ENCODE peak calls at places on chromosomes 5 and 9, in four cellular contexts. One of them, this sample, is unnamed.

GRCh38 chr9:18492612-18493011 is 18.7 kb downstream of the ADAMTSL1 start:
- DNase-seq in K562: no peak
- DNase-seq in HepG2: no peak
- DNase-seq in GM12878: no peak
- DNase-seq in this sample: no peak

GRCh38 chr9:69371001-69371400 is 46.0 kb downstream of the ENTREP1 start:
- DNase-seq in HepG2: no peak
- DNase-seq in K562: no peak
- DNase-seq in GM12878: no peak
- DNase-seq in this sample: no peak

GRCh38 chr5:34857161-34857560 is 18.2 kb downstream of the TTC23L start:
- DNase-seq in K562: no peak
- DNase-seq in HepG2: no peak
- DNase-seq in GM12878: no peak
- DNase-seq in this sample: no peak

GRCh38 chr9:123099042-123099441 is 65.6 kb downstream of the GPR21 start:
- DNase-seq in K562: no peak
- DNase-seq in HepG2: no peak
- DNase-seq in GM12878: no peak
- DNase-seq in this sample: no peak

GRCh38 chr5:16457451-16457850 is 8.1 kb downstream of the ZNF622 start:
- DNase-seq in K562: no peak
- DNase-seq in GM12878: no peak
- DNase-seq in HepG2: no peak
- DNase-seq in this sample: no peak

GRCh38 chr5:158064331-158065123 is 205.6 kb upstream of the CLINT1 start:
- DNase-seq in HepG2: no peak
- DNase-seq in GM12878: no peak
- DNase-seq in K562: no peak
- DNase-seq in this sample: no peak

GRCh38 chr5:158388018-158388417 is 529.1 kb upstream of the CLINT1 start:
- DNase-seq in GM12878: no peak
- DNase-seq in K562: no peak
- DNase-seq in HepG2: no peak
- DNase-seq in this sample: no peak

GRCh38 chr5:102958481-102959011 is 161.4 kb downstream of the GIN1 start:
- DNase-seq in K562: no peak
- DNase-seq in HepG2: no peak
- DNase-seq in GM12878: no peak
- DNase-seq in this sample: no peak

GRCh38 chr9:87681271-87682061 is 44.5 kb upstream of the CTSL start:
- DNase-seq in K562: no peak
- DNase-seq in HepG2: no peak
- DNase-seq in GM12878: no peak
- DNase-seq in this sample: no peak

GRCh38 chr5:180598797-180599589 is 7.7 kb upstream of the SCGB3A1 start:
- DNase-seq in K562: peak
- DNase-seq in GM12878: no peak
- DNase-seq in HepG2: no peak
- DNase-seq in this sample: no peak
- TF ChIP-seq BHLHE40 in K562: no peak
- TF ChIP-seq BHLHE40 in GM12878: no peak
- TF ChIP-seq BHLHE40 in HepG2: no peak
- TF ChIP-seq BHLHE40 in this sample: no peak

GRCh38 chr9:92725726-92726125 is 38.9 kb downstream of the BICD2 start:
- DNase-seq in GM12878: no peak
- DNase-seq in K562: no peak
- DNase-seq in HepG2: no peak
- DNase-seq in this sample: no peak
- TF ChIP-seq SP1 in GM12878: no peak
- TF ChIP-seq SP1 in K562: no peak
- TF ChIP-seq SP1 in HepG2: no peak
- TF ChIP-seq SP1 in this sample: no peak

GRCh38 chr9:36865731-36866635 is 168.1 kb downstream of the PAX5 start:
- DNase-seq in K562: no peak
- DNase-seq in HepG2: no peak
- DNase-seq in GM12878: no peak
- DNase-seq in this sample: no peak

GRCh38 chr9:36868591-36869282 is 165.3 kb downstream of the PAX5 start:
- DNase-seq in K562: no peak
- DNase-seq in HepG2: no peak
- DNase-seq in GM12878: no peak
- DNase-seq in this sample: no peak

GRCh38 chr9:36867241-36867640 is 166.8 kb downstream of the PAX5 start:
- DNase-seq in K562: no peak
- DNase-seq in HepG2: no peak
- DNase-seq in GM12878: no peak
- DNase-seq in this sample: no peak

GRCh38 chr9:36867672-36868471 is 166.2 kb downstream of the PAX5 start:
- DNase-seq in HepG2: peak
- DNase-seq in GM12878: no peak
- DNase-seq in K562: no peak
- DNase-seq in this sample: no peak

DNA sequence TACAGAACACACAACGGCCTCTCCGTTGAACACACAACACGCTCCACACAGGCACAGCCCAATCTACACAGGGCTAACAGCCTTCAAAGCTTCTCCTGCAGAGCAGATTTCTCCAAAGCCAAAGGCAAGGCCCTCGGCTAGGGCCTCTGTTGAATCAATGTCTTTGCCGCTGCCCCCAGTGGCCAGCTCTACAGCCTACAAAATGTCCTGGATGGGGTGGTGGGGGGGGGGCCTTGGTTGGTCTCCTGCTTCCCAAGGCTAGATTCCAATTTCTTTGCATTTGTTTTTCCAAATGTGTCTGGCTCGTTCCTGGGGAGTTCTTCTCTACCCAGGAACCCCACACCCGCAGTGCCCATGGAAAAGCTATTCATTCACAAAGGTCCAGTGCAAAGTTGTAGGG is 167.2 kb downstream of the PAX5 start:
- DNase-seq in HepG2: peak
- DNase-seq in GM12878: no peak
- DNase-seq in K562: peak
- DNase-seq in this sample: peak
- TF ChIP-seq TARDBP in HepG2: no peak
- TF ChIP-seq TARDBP in GM12878: no peak
- TF ChIP-seq TARDBP in K562: no peak
- TF ChIP-seq TARDBP in this sample: no peak

GRCh38 chr5:159913048-159913447 is 3.2 kb upstream of the ADRA1B start:
- DNase-seq in HepG2: no peak
- DNase-seq in GM12878: no peak
- DNase-seq in K562: no peak
- DNase-seq in this sample: no peak

GRCh38 chr5:159913481-159913880 is 2.8 kb upstream of the ADRA1B start:
- DNase-seq in GM12878: no peak
- DNase-seq in K562: no peak
- DNase-seq in HepG2: no peak
- DNase-seq in this sample: no peak

GRCh38 chr5:159910843-159911229 is 5.4 kb upstream of the ADRA1B start:
- DNase-seq in K562: no peak
- DNase-seq in GM12878: no peak
- DNase-seq in HepG2: no peak
- DNase-seq in this sample: no peak

GRCh38 chr5:159911349-159911748 is 4.9 kb upstream of the ADRA1B start:
- DNase-seq in K562: no peak
- DNase-seq in HepG2: no peak
- DNase-seq in GM12878: no peak
- DNase-seq in this sample: no peak

DNA sequence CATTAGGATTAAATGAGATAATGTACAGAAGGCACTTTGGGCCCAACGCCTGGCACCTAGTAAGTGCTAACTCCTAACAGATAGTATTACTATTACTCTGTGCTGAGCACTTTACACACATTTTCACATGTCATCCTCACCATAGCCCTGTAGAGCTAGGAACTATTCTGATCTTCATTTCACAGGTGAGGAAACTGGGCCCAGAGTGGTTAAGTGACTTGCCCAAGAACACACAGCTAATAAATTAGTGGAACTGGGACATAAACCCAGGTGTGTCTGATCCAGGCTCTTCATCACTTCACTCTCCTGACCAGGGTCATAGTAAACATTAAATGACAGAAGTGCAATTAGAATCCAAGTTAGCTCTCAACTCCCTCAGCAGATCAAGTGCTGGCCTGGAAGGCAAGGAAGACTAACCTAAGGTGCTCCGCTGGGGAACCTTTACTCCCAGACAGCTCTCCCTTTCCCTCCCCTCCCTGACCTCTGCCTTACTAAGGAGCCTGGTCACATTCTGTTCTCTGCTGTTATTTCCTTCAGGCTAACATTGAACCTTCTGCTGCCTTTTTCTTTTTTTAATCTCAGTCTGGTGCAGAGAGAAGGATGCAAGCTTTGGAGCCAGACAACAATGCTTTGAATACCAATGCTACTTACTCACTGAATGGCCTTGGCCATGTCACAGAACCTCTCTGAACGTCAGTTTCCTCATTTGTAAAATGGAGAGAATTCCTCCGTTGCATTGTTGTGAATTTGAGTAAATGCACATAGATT is 4.1 kb upstream of the ADRA1B start:
- DNase-seq in GM12878: no peak
- DNase-seq in K562: no peak
- DNase-seq in HepG2: no peak
- DNase-seq in this sample: no peak
- TF ChIP-seq BHLHE40 in GM12878: no peak
- TF ChIP-seq BHLHE40 in K562: no peak
- TF ChIP-seq BHLHE40 in HepG2: no peak
- TF ChIP-seq BHLHE40 in this sample: no peak

DNA sequence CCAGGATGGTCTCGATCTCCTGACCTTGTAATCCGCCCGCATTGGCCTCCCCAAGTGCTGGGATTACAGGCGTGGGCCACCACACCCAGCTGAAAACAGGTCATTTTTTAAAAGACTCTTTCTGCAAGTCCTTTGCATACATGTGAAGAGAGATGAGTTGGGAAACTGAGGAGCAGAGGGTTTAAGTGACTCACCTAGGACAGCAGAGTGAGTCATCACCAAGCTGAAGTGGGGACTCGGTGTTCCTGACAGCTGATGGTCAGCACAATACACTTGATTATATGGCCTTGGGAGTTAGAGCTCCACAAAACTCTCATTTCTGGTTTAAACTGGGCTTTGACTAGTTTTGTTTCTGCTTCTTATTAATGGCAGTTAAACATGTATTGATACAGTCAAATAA is 38.1 kb upstream of the SSBP2 start:
- DNase-seq in HepG2: no peak
- DNase-seq in K562: peak
- DNase-seq in GM12878: no peak
- DNase-seq in this sample: no peak
- TF ChIP-seq SP1 in HepG2: no peak
- TF ChIP-seq SP1 in K562: no peak
- TF ChIP-seq SP1 in GM12878: no peak
- TF ChIP-seq SP1 in this sample: no peak

GRCh38 chr5:163561339-163561738 is 55.9 kb downstream of the MAT2B start:
- DNase-seq in GM12878: no peak
- DNase-seq in K562: no peak
- DNase-seq in HepG2: no peak
- DNase-seq in this sample: no peak
- TF ChIP-seq TARDBP in GM12878: no peak
- TF ChIP-seq TARDBP in K562: no peak
- TF ChIP-seq TARDBP in HepG2: no peak
- TF ChIP-seq TARDBP in this sample: no peak